ENCODE peak calls at places on chromosomes 4 and X, in eight cellular contexts. S is AG10803, I is upper lobe of right lung, T is heart left ventricle, D is right atrium auricular region, Y is epithelial cell of esophagus, R is pancreas, N is breast epithelium. P is an unnamed sample.

GRCh38 chr4:97978791-97979488 is 164.3 kb downstream of the STPG2 start:
- DNase-seq in T (no peak), Y (no peak), D (no peak), S (no peak), I (no peak), N (no peak), R (no peak), P (peak; percentile 20)

GRCh38 chr4:56681158-56681848 is at the start of gene HOPX:
- DNase-seq in S (no peak), I (peak; percentile 86), Y (peak; percentile 96), T (no peak), R (no peak), N (no peak), D (peak; percentile 60), P (peak; percentile 23)

GRCh38 chrX:24216037-24216436 is 66.5 kb downstream of the ZFX start:
- DNase-seq in Y (no peak), T (no peak), D (no peak), I (no peak), S (no peak), N (no peak), R (no peak), P (no peak)

GRCh38 chr4:107689912-107690587 is 30.0 kb downstream of the PAPSS1 start:
- DNase-seq in D (no peak), Y (peak; percentile 95), I (no peak), R (no peak), T (no peak), N (no peak), S (peak; percentile 67), P (peak; percentile 86)

GRCh38 chrX:48911407-48912182 is at the start of gene SLC35A2:
- DNase-seq in N (peak; percentile 84), T (peak; percentile 83), R (peak; percentile 89), S (peak; percentile 50), I (peak; percentile 90), D (peak; percentile 76), Y (peak; percentile 87), P (peak; percentile 68)

GRCh38 chr4:123898941-123899666 is 502.5 kb downstream of the SPRY1 start:
- DNase-seq in R (no peak), T (no peak), S (no peak), N (no peak), Y (no peak), D (no peak), I (no peak), P (no peak)

GRCh38 chr4:12852338-12853307 is 631.5 kb downstream of the RAB28 start:
- DNase-seq in N (no peak), Y (peak; percentile 81), S (peak; percentile 69), D (no peak), R (no peak), I (no peak), T (peak; percentile 7), P (peak; percentile 67)

GRCh38 chr4:157115613-157116340 is 39.8 kb downstream of the GLRB start:
- DNase-seq in R (no peak), T (no peak), N (no peak), Y (peak; percentile 77), I (no peak), D (no peak), S (peak; percentile 82), P (peak; percentile 73)

GRCh38 chrX:107135076-107135964 is 16.7 kb upstream of the RBM41 start:
- DNase-seq in T (no peak), Y (peak; percentile 85), S (peak; percentile 33), I (no peak), R (no peak), D (no peak), N (no peak), P (peak; percentile 61)

GRCh38 chrX:5746231-5746630 is 482.4 kb downstream of the NLGN4X start:
- DNase-seq in R (no peak), D (no peak), S (no peak), Y (no peak), I (no peak), T (no peak), N (no peak), P (no peak)

GRCh38 chrX:120672389-120672788 is 42.5 kb upstream of the C1GALT1C1 start:
- DNase-seq in I (no peak), T (peak; percentile 12), R (no peak), Y (peak; percentile 62), D (peak; percentile 81), N (no peak), S (peak; percentile 76), P (peak; percentile 84)

GRCh38 chr4:110196871-110197420 is 1.5 kb downstream of the ELOVL6 start:
- DNase-seq in N (peak; percentile 64), R (no peak), I (no peak), S (peak; percentile 39), D (no peak), Y (peak; percentile 47), T (no peak), P (peak; percentile 49)

GRCh38 chrX:26442340-26442739 is 226.4 kb downstream of the MAGEB5 start:
- DNase-seq in S (peak; percentile 1), N (no peak), I (no peak), D (no peak), T (no peak), R (no peak), Y (peak; percentile 18), P (peak; percentile 5)

GRCh38 chrX:140697618-140698017 is 11.9 kb upstream of the LINC00632 start:
- DNase-seq in Y (no peak), S (no peak), R (no peak), D (no peak), T (no peak), I (no peak), N (no peak), P (no peak)

GRCh38 chrX:34884693-34885277 is 57.8 kb upstream of the FAM47B start:
- DNase-seq in T (no peak), S (peak; percentile 78), Y (peak; percentile 78), I (no peak), R (no peak), N (no peak), D (no peak), P (peak; percentile 84)

GRCh38 chr4:138650917-138651564 is 364.5 kb upstream of the NOCT start:
- DNase-seq in R (no peak), N (no peak), Y (peak; percentile 3), T (peak; percentile 13), D (no peak), S (peak; percentile 92), I (no peak), P (peak; percentile 50)

GRCh38 chrX:4547218-4547836 is 833.9 kb upstream of the PRKX start:
- DNase-seq in D (peak; percentile 62), I (no peak), S (peak; percentile 21), Y (peak; percentile 40), T (no peak), R (no peak), N (peak; percentile 50), P (peak; percentile 45)

GRCh38 chr4:52850406-52851119 is 11.6 kb upstream of the RASL11B start:
- DNase-seq in T (no peak), I (no peak), S (no peak), D (no peak), N (no peak), R (no peak), Y (no peak), P (no peak)

GRCh38 chrX:154486396-154487207 is at the start of gene UBL4A:
- DNase-seq in N (peak; percentile 57), Y (peak; percentile 74), I (peak; percentile 89), D (no peak), T (peak; percentile 62), R (peak; percentile 91), S (peak; percentile 27), P (peak; percentile 24)

GRCh38 chrX:118552501-118552900 is 56.9 kb downstream of the DOCK11 start:
- DNase-seq in Y (peak; percentile 86), T (no peak), S (peak; percentile 62), N (no peak), I (no peak), D (peak; percentile 60), R (no peak), P (peak; percentile 18)

GRCh38 chr4:67674098-67674497 is 26.9 kb downstream of the UBA6 start:
- DNase-seq in N (no peak), I (no peak), T (no peak), D (no peak), R (no peak), S (no peak), Y (no peak), P (no peak)

GRCh38 chr4:128863314-128864075 is 54.0 kb downstream of the JADE1 start:
- DNase-seq in R (peak; percentile 84), I (peak; percentile 73), D (peak; percentile 78), S (peak; percentile 76), T (peak; percentile 79), N (peak; percentile 82), Y (peak; percentile 79), P (peak; percentile 76)

GRCh38 chrX:19177710-19178109 is 55.4 kb upstream of the ADGRG2 start:
- DNase-seq in T (no peak), D (no peak), N (no peak), I (no peak), S (no peak), R (no peak), Y (no peak), P (no peak)

GRCh38 chr4:73221734-73222133 is 36.9 kb downstream of the ANKRD17 start:
- DNase-seq in I (no peak), D (no peak), S (no peak), Y (no peak), N (no peak), T (no peak), R (no peak), P (no peak)

GRCh38 chr4:73224886-73225285 is 33.7 kb downstream of the ANKRD17 start:
- DNase-seq in S (no peak), Y (no peak), N (no peak), T (no peak), I (no peak), D (no peak), R (no peak), P (no peak)

GRCh38 chr4:73223258-73223651 is 35.3 kb downstream of the ANKRD17 start:
- DNase-seq in I (no peak), D (no peak), Y (no peak), R (no peak), N (no peak), S (no peak), T (no peak), P (no peak)

GRCh38 chr4:73220815-73221214 is 37.8 kb downstream of the ANKRD17 start:
- DNase-seq in N (no peak), D (no peak), I (no peak), Y (no peak), T (no peak), S (no peak), R (no peak), P (no peak)

GRCh38 chr4:73222466-73223257 is 35.9 kb downstream of the ANKRD17 start:
- DNase-seq in Y (peak; percentile 94), R (no peak), N (no peak), S (peak; percentile 94), I (no peak), T (peak; percentile 76), D (no peak), P (peak; percentile 96)
- H3K4me3 ChIP-seq in Y (peak overlapping the region; percentile 50), R (peak overlapping the region; percentile 50), N (peak overlapping the region; percentile 68), S (peak overlapping the region; percentile 65), I (peak overlapping the region; percentile 54), T (peak overlapping the region; percentile 64), D (peak overlapping the region; percentile 57), P (peak overlapping the region; percentile 84)

GRCh38 chr4:142660728-142661127 is 185.4 kb downstream of the INPP4B start:
- DNase-seq in D (no peak), I (no peak), T (no peak), Y (no peak), S (no peak), N (no peak), R (no peak), P (no peak)
- TF ChIP-seq CTCF in D (no peak), I (no peak), T (no peak), Y (no peak), S (peak; percentile 11), N (no peak), R (no peak), P (no peak)

GRCh38 chr4:185004562-185005208 is 13.6 kb upstream of the HELT start:
- DNase-seq in R (peak; percentile 84), N (peak; percentile 58), T (peak; percentile 27), I (peak; percentile 74), Y (no peak), S (no peak), D (no peak), P (peak; percentile 10)
- H3K4me3 ChIP-seq in R (peak overlapping the region; percentile 23), N (peak overlapping the region; percentile 63), T (peak overlapping the region; percentile 32), I (peak overlapping the region; percentile 22), Y (peak overlapping the region; percentile 25), S (peak overlapping the region; percentile 26), D (peak overlapping the region; percentile 34), P (peak overlapping the region; percentile 14)

GRCh38 chr4:180116840-180117239 is 2126.4 kb upstream of the TENM3 start:
- DNase-seq in N (no peak), R (no peak), S (no peak), T (no peak), I (no peak), D (no peak), Y (no peak), P (no peak)
- TF ChIP-seq CTCF in N (no peak), R (no peak), S (no peak), T (no peak), I (no peak), D (no peak), Y (no peak), P (no peak)

P was measured in astrocyte of the spinal cord.